ENCODE peak calls at places on chromosome 18, in five cellular contexts. I is heart left ventricle, D is small intestine, Y is astrocyte, E is K562. T is an unnamed sample.

GRCh38 chr18:63322908-63323634 is 3.5 kb upstream of the BCL2 start:
- DNase-seq in D (peak; percentile 86), Y (peak; percentile 35), E (peak; percentile 70), I (peak; percentile 62), T (peak; percentile 44)

GRCh38 chr18:55422456-55423185 is 165.4 kb downstream of the TCF4 start:
- DNase-seq in E (no peak), I (peak; percentile 74), Y (peak; percentile 66), D (no peak), T (no peak)

GRCh38 chr18:21194871-21195771 is 46.9 kb upstream of the GREB1L start:
- DNase-seq in E (peak; percentile 40), D (peak; percentile 32), I (no peak), Y (peak; percentile 36), T (peak; percentile 51)

GRCh38 chr18:8615397-8616025 is 6.3 kb downstream of the RAB12 start:
- DNase-seq in I (no peak), D (no peak), Y (peak; percentile 95), E (peak; percentile 62), T (peak; percentile 61)

GRCh38 chr18:23648456-23648855 is 14.3 kb downstream of the ANKRD29 start:
- DNase-seq in D (no peak), E (no peak), Y (no peak), I (no peak), T (no peak)

GRCh38 chr18:58669731-58670379 is 1.4 kb upstream of the MALT1 start:
- DNase-seq in Y (peak; percentile 89), I (no peak), D (no peak), E (no peak), T (peak; percentile 93)

GRCh38 chr18:45957100-45957499 is 10.0 kb downstream of the EPG5 start:
- DNase-seq in D (no peak), Y (peak; percentile 76), I (no peak), E (no peak), T (no peak)

GRCh38 chr18:24368749-24369148 is 28.9 kb downstream of the OSBPL1A start:
- DNase-seq in Y (no peak), E (no peak), I (no peak), D (no peak), T (peak; percentile 51)

GRCh38 chr18:3500016-3500415 is 50.0 kb downstream of the TGIF1 start:
- DNase-seq in E (no peak), I (no peak), D (no peak), Y (peak; percentile 46), T (no peak)

GRCh38 chr18:42418121-42418520 is 463.1 kb downstream of the PIK3C3 start:
- DNase-seq in I (no peak), E (no peak), Y (no peak), D (no peak), T (no peak)

GRCh38 chr18:73986711-73987110 is 160.9 kb downstream of the FBXO15 start:
- DNase-seq in I (no peak), Y (no peak), E (no peak), D (no peak), T (no peak)

GRCh38 chr18:3251249-3251962 is 3.8 kb downstream of the MYL12A start:
- DNase-seq in D (no peak), Y (no peak), I (no peak), E (no peak), T (no peak)

GRCh38 chr18:28963481-28963880 is 786.6 kb upstream of the CDH2 start:
- DNase-seq in E (no peak), Y (peak; percentile 11), I (no peak), D (no peak), T (no peak)

GRCh38 chr18:35106845-35107148 is 65.6 kb downstream of the MAPRE2 start:
- DNase-seq in Y (no peak), E (no peak), I (no peak), D (no peak), T (peak; percentile 8)

GRCh38 chr18:23587220-23587642 is 925 bp upstream of the NPC1 start:
- DNase-seq in D (peak; percentile 56), E (no peak), I (no peak), Y (no peak), T (no peak)

GRCh38 chr18:62436636-62437519 is 85.9 kb upstream of the ZCCHC2 start:
- DNase-seq in E (no peak), Y (peak; percentile 39), I (peak; percentile 81), D (peak; percentile 51), T (peak; percentile 77)

GRCh38 chr18:10476430-10476829 is 22.0 kb downstream of the APCDD1 start:
- DNase-seq in I (no peak), D (no peak), Y (peak; percentile 80), E (no peak), T (peak; percentile 35)

GRCh38 chr18:14961991-14962390 is 214.0 kb downstream of the ANKRD30B start:
- DNase-seq in Y (no peak), E (no peak), I (no peak), D (no peak), T (no peak)

GRCh38 chr18:58624011-58624410 is 4.9 kb downstream of the ALPK2 start:
- DNase-seq in Y (peak; percentile 39), E (no peak), D (no peak), I (peak; percentile 50), T (no peak)

GRCh38 chr18:41320090-41320489 is 634.9 kb upstream of the PIK3C3 start:
- DNase-seq in Y (no peak), I (no peak), E (no peak), D (no peak), T (peak; percentile 81)

GRCh38 chr18:27808678-27809077 is 368.3 kb downstream of the CDH2 start:
- DNase-seq in D (no peak), Y (peak; percentile 26), I (no peak), E (no peak), T (no peak)

GRCh38 chr18:60147326-60147725 is 225.2 kb downstream of the MC4R start:
- DNase-seq in E (no peak), D (no peak), Y (no peak), I (no peak), T (no peak)

GRCh38 chr18:23718243-23718720 is 29.0 kb downstream of the LAMA3 start:
- DNase-seq in E (peak; percentile 49), Y (peak; percentile 87), I (no peak), D (no peak), T (peak; percentile 48)

GRCh38 chr18:46134920-46135675 is 30.9 kb downstream of the HAUS1 start:
- DNase-seq in I (peak; percentile 29), D (no peak), E (no peak), Y (no peak), T (no peak)

GRCh38 chr18:23619388-23619873 is 33.1 kb upstream of the NPC1 start:
- DNase-seq in E (no peak), Y (peak; percentile 30), I (peak; percentile 19), D (no peak), T (no peak)

GRCh38 chr18:12283256-12283655 is 24.8 kb upstream of the TUBB6 start:
- DNase-seq in D (no peak), E (peak; percentile 73), I (no peak), Y (peak; percentile 69), T (peak; percentile 88)

GRCh38 chr18:46169464-46169941 is 65.3 kb downstream of the HAUS1 start:
- DNase-seq in D (no peak), E (peak; percentile 51), Y (peak; percentile 78), I (no peak), T (peak; percentile 61)

GRCh38 chr18:70121842-70122241 is 83.6 kb downstream of the RTTN start:
- DNase-seq in Y (no peak), D (no peak), E (no peak), I (no peak), T (no peak)
- H3K27ac ChIP-seq in Y (no peak overlapping the region), D (no peak overlapping the region), E (no peak overlapping the region), I (no peak overlapping the region), T (no peak overlapping the region)

DNA sequence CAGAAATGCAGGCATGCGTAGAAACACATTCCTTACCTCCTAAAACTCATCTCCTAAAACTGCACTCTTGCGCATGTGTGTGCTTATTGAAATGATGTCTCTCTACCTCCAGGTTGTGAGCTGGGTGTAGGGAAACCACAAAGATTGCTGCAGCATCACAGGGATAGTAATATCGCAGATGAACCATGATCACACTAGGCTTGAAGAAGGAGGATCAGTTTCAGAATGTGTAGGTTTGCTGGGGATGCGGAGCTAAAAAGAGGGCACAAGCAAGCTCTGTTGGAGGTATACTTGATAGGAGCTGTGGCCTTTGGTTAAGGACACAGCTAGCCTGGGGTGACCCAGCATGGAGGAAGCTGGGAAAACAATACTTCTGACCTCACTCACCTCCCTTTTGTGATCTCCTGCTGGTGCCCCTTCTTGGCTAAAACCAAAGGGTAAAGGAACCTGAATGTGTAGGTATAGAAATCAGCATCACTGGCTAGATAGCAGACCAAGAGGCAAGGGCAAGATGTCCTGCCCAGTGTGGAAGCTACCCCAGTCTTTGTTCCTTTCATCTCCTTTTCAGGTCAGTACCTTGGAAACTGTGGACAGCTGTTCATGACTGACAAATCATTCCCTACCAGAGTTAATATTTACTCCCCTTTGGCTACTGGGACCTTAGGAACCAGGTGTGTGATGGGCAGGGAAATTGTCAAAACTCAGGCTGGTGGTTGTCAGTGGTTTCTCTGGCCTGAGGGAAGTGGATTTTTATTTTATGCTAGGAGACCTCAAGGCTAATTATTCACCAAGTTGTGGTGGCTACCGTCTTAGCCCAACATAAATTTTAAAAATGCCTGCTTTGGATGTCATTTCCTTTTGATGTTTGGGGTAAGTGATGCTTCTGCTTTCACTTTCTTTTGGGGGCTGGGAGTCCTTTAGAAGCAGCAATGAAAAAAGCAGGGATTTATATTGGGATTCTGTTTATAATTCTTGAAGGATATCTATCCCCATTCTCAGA is 119.0 kb downstream of the SETBP1 start:
- DNase-seq in E (no peak), I (no peak), D (no peak), Y (no peak), T (no peak)
- H3K4me1 ChIP-seq in E (no peaks in the 10 kb centered on the region), I (peaks cover 54% of the 10 kb centered on the region), D (peaks cover 2% of the 10 kb centered on the region), Y (peaks cover 10% of the 10 kb centered on the region), T (no peaks in the 10 kb centered on the region)

GRCh38 chr18:36441872-36442271 is 144.4 kb downstream of the FHOD3 start:
- DNase-seq in E (no peak), Y (peak; percentile 90), I (no peak), D (no peak), T (no peak)

GRCh38 chr18:36446059-36446458 is 148.5 kb downstream of the FHOD3 start:
- DNase-seq in D (no peak), I (no peak), E (no peak), Y (no peak), T (peak; percentile 28)

GRCh38 chr18:36440614-36441013 is 143.1 kb downstream of the FHOD3 start:
- DNase-seq in Y (peak; percentile 81), I (no peak), E (no peak), D (no peak), T (no peak)

GRCh38 chr18:36442717-36443116 is 145.2 kb downstream of the FHOD3 start:
- DNase-seq in D (no peak), E (no peak), I (no peak), Y (no peak), T (no peak)

DNA sequence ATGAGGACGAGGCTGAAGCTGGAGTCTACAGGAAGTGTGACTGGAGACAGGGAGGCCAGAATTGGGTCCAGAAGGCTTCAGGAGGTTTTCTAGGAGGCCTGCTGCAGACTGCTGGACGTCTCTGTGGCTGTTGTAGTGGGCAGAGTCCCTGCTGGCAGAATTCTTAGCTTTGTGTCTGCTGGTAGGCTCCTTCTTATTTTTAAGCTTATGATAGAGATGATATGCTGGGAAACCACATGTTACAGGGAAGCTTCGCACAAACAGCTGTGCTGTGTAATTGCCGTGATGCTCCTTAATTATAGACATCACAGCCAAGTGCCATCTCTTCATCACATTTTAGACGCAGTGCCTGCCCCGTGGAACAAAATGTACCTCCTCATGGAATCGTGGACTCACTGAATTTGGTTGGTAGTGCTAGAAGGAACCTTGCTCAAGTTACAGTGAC is 143.9 kb downstream of the FHOD3 start:
- DNase-seq in D (no peak), Y (no peak), I (no peak), E (no peak), T (no peak)
- H3K27ac ChIP-seq in D (no peak overlapping the region), Y (peak overlapping the region; percentile 60), I (peak overlapping the region; percentile 50), E (no peak overlapping the region), T (no peak overlapping the region)

DNA sequence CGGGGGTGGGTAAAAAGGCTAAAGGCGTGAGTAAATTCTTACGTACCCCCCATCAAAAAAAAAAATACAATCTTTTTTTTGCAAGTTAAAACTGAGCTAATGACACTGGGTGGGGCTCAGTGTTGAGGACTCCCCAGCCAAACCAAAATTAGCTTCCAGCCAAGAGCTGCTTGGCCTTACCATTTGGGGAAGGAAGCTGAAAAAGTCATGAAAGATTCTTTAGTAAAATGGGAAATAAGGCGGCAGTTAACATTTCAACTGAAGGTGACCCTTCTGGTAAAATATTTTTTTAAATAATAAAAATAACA is 16.4 kb downstream of the SMAD7 start:
- DNase-seq in E (no peak), I (no peak), Y (no peak), D (no peak), T (no peak)
- H3K4me1 ChIP-seq in E (peaks cover 53% of the 10 kb centered on the region), I (peaks cover 96% of the 10 kb centered on the region), Y (peaks cover 87% of the 10 kb centered on the region), D (peaks cover 63% of the 10 kb centered on the region), T (peaks cover 28% of the 10 kb centered on the region)

T was measured in foreskin keratinocyte.